ENCODE peak calls at places on chromosomes 12 and 14, in nine cellular contexts. One of them, this sample, is unnamed.
A peak's percentile ranks its signal among the peaks of the same experiment; 100 is the strongest.

GRCh38 chr12:50786498-50787231 is 22.8 kb downstream of the ATF1 start:
- DNase-seq in ovary: no peak
- DNase-seq in vagina: no peak
- DNase-seq in HCT116: peak; percentile 94
- DNase-seq in body of pancreas: no peak
- DNase-seq in WERI-Rb-1: no peak
- DNase-seq in fibroblast of lung: peak; percentile 85
- DNase-seq in CD8-positive, alpha-beta T cell: no peak
- DNase-seq in endodermal cell: no peak
- DNase-seq in this sample: no peak

GRCh38 chr14:67285876-67286452 is 44.7 kb downstream of the PALS1 start:
- DNase-seq in ovary: no peak
- DNase-seq in vagina: no peak
- DNase-seq in HCT116: peak; percentile 39
- DNase-seq in body of pancreas: no peak
- DNase-seq in WERI-Rb-1: no peak
- DNase-seq in fibroblast of lung: peak; percentile 79
- DNase-seq in CD8-positive, alpha-beta T cell: no peak
- DNase-seq in endodermal cell: no peak
- DNase-seq in this sample: no peak

GRCh38 chr12:52546126-52546525 is 6.8 kb downstream of the KRT71 start:
- DNase-seq in ovary: no peak
- DNase-seq in vagina: no peak
- DNase-seq in HCT116: no peak
- DNase-seq in body of pancreas: no peak
- DNase-seq in WERI-Rb-1: no peak
- DNase-seq in fibroblast of lung: no peak
- DNase-seq in CD8-positive, alpha-beta T cell: no peak
- DNase-seq in endodermal cell: peak; percentile 72
- DNase-seq in this sample: no peak

GRCh38 chr12:51056242-51056641 is 8.1 kb downstream of the LETMD1 start:
- DNase-seq in ovary: no peak
- DNase-seq in vagina: no peak
- DNase-seq in HCT116: no peak
- DNase-seq in body of pancreas: no peak
- DNase-seq in WERI-Rb-1: no peak
- DNase-seq in fibroblast of lung: peak; percentile 49
- DNase-seq in CD8-positive, alpha-beta T cell: no peak
- DNase-seq in endodermal cell: no peak
- DNase-seq in this sample: peak; percentile 57

GRCh38 chr12:122031342-122032216 is 9.9 kb downstream of the BCL7A start:
- DNase-seq in ovary: peak; percentile 63
- DNase-seq in vagina: no peak
- DNase-seq in HCT116: no peak
- DNase-seq in body of pancreas: peak; percentile 39
- DNase-seq in WERI-Rb-1: peak; percentile 53
- DNase-seq in fibroblast of lung: no peak
- DNase-seq in CD8-positive, alpha-beta T cell: peak; percentile 22
- DNase-seq in endodermal cell: peak; percentile 96
- DNase-seq in this sample: peak; percentile 68

GRCh38 chr14:45144658-45145057 is 8.9 kb downstream of the FANCM start:
- DNase-seq in ovary: no peak
- DNase-seq in vagina: no peak
- DNase-seq in HCT116: no peak
- DNase-seq in body of pancreas: no peak
- DNase-seq in WERI-Rb-1: no peak
- DNase-seq in fibroblast of lung: no peak
- DNase-seq in CD8-positive, alpha-beta T cell: no peak
- DNase-seq in endodermal cell: no peak
- DNase-seq in this sample: no peak

GRCh38 chr12:2540535-2540941 is 254.2 kb upstream of the FKBP4 start:
- DNase-seq in ovary: no peak
- DNase-seq in vagina: no peak
- DNase-seq in HCT116: no peak
- DNase-seq in body of pancreas: no peak
- DNase-seq in WERI-Rb-1: no peak
- DNase-seq in fibroblast of lung: no peak
- DNase-seq in CD8-positive, alpha-beta T cell: no peak
- DNase-seq in endodermal cell: peak; percentile 64
- DNase-seq in this sample: no peak

GRCh38 chr14:20791199-20791996 is 10.3 kb downstream of the RNASE6 start:
- DNase-seq in ovary: no peak
- DNase-seq in vagina: no peak
- DNase-seq in HCT116: no peak
- DNase-seq in body of pancreas: no peak
- DNase-seq in WERI-Rb-1: no peak
- DNase-seq in fibroblast of lung: no peak
- DNase-seq in CD8-positive, alpha-beta T cell: no peak
- DNase-seq in endodermal cell: no peak
- DNase-seq in this sample: no peak

GRCh38 chr12:8145754-8146415 is 10.9 kb upstream of the ZNF705A start:
- DNase-seq in ovary: peak; percentile 38
- DNase-seq in vagina: no peak
- DNase-seq in HCT116: no peak
- DNase-seq in body of pancreas: peak; percentile 47
- DNase-seq in WERI-Rb-1: peak; percentile 35
- DNase-seq in fibroblast of lung: peak; percentile 91
- DNase-seq in CD8-positive, alpha-beta T cell: no peak
- DNase-seq in endodermal cell: peak; percentile 88
- DNase-seq in this sample: peak; percentile 55

GRCh38 chr12:56007892-56008471 is 10.9 kb downstream of the SUOX start:
- DNase-seq in ovary: no peak
- DNase-seq in vagina: no peak
- DNase-seq in HCT116: no peak
- DNase-seq in body of pancreas: no peak
- DNase-seq in WERI-Rb-1: no peak
- DNase-seq in fibroblast of lung: peak; percentile 23
- DNase-seq in CD8-positive, alpha-beta T cell: no peak
- DNase-seq in endodermal cell: no peak
- DNase-seq in this sample: no peak

GRCh38 chr12:3199551-3200031 is 122.4 kb downstream of the TSPAN9 start:
- DNase-seq in ovary: peak; percentile 78
- DNase-seq in vagina: no peak
- DNase-seq in HCT116: no peak
- DNase-seq in body of pancreas: no peak
- DNase-seq in WERI-Rb-1: peak; percentile 54
- DNase-seq in fibroblast of lung: peak; percentile 52
- DNase-seq in CD8-positive, alpha-beta T cell: no peak
- DNase-seq in endodermal cell: peak; percentile 85
- DNase-seq in this sample: no peak

DNA sequence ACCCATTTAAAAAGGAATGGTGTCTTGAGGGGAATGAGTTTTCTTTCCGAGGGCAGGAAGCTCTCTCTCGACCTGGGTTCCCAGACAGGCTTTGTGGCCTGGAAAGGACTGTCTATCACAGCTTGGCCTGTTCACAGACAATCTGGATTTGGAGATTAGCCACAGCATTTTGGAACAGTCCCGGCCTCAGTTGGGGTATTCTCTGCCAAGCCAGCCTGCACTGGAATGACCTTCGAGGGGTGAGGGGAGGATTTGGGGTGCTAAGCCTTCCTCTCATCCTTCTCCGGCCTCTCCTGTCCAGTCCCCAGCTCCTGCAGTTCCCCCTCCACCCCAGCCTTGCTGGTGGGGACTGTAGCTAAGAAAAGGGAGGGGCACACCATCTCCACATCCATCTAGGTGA is 13.0 kb downstream of the TBX5 start:
- DNase-seq in ovary: no peak
- DNase-seq in vagina: no peak
- DNase-seq in HCT116: no peak
- DNase-seq in body of pancreas: no peak
- DNase-seq in WERI-Rb-1: no peak
- DNase-seq in fibroblast of lung: no peak
- DNase-seq in CD8-positive, alpha-beta T cell: no peak
- DNase-seq in endodermal cell: no peak
- DNase-seq in this sample: no peak
- H3K27me3 ChIP-seq in ovary: no peaks in the 10 kb centered on the region
- H3K27me3 ChIP-seq in vagina: peaks cover 14% of the 10 kb centered on the region
- H3K27me3 ChIP-seq in HCT116: peaks cover 50% of the 10 kb centered on the region
- H3K27me3 ChIP-seq in body of pancreas: no peaks in the 10 kb centered on the region
- H3K27me3 ChIP-seq in WERI-Rb-1: peaks cover 13% of the 10 kb centered on the region
- H3K27me3 ChIP-seq in fibroblast of lung: no peaks in the 10 kb centered on the region
- H3K27me3 ChIP-seq in CD8-positive, alpha-beta T cell: peaks cover 4% of the 10 kb centered on the region
- H3K27me3 ChIP-seq in endodermal cell: peaks cover 69% of the 10 kb centered on the region
- H3K27me3 ChIP-seq in this sample: peaks cover 60% of the 10 kb centered on the region

DNA sequence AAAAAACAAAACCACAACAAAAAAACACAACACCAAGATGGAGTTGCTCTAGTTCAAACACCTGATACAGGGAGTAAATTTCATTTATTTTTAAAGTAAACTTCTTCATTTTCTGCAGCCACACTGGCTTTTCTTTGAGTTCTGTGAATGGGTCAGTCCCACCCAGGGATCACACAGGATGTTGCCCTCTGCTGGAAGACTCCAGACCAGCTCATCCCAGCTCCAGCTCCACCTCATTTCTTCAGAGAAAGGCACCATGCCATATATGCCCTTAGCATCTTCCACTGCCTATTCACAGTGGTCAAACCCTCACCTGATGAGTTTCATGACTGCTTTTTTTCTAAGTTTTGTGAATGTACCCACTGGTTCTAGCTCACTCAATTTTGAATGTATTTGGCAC is 8.0 kb downstream of the GLIPR1 start:
- DNase-seq in ovary: no peak
- DNase-seq in vagina: no peak
- DNase-seq in HCT116: no peak
- DNase-seq in body of pancreas: peak; percentile 31
- DNase-seq in WERI-Rb-1: peak; percentile 16
- DNase-seq in fibroblast of lung: peak; percentile 57
- DNase-seq in CD8-positive, alpha-beta T cell: no peak
- DNase-seq in endodermal cell: peak; percentile 83
- DNase-seq in this sample: no peak
- TF ChIP-seq CTCF in ovary: no peak
- TF ChIP-seq CTCF in vagina: no peak
- TF ChIP-seq CTCF in HCT116: peak; percentile 23
- TF ChIP-seq CTCF in body of pancreas: peak; percentile 16
- TF ChIP-seq CTCF in WERI-Rb-1: peak; percentile 49
- TF ChIP-seq CTCF in fibroblast of lung: peak; percentile 48
- TF ChIP-seq CTCF in CD8-positive, alpha-beta T cell: no peak
- TF ChIP-seq CTCF in endodermal cell: peak; percentile 75
- TF ChIP-seq CTCF in this sample: peak; percentile 44

GRCh38 chr12:78101181-78101876 is 270.6 kb downstream of the NAV3 start:
- DNase-seq in ovary: no peak
- DNase-seq in vagina: no peak
- DNase-seq in HCT116: no peak
- DNase-seq in body of pancreas: no peak
- DNase-seq in WERI-Rb-1: no peak
- DNase-seq in fibroblast of lung: no peak
- DNase-seq in CD8-positive, alpha-beta T cell: no peak
- DNase-seq in endodermal cell: no peak
- DNase-seq in this sample: no peak

GRCh38 chr12:78099806-78100205 is 269.1 kb downstream of the NAV3 start:
- DNase-seq in ovary: no peak
- DNase-seq in vagina: no peak
- DNase-seq in HCT116: no peak
- DNase-seq in body of pancreas: no peak
- DNase-seq in WERI-Rb-1: no peak
- DNase-seq in fibroblast of lung: no peak
- DNase-seq in CD8-positive, alpha-beta T cell: no peak
- DNase-seq in endodermal cell: no peak
- DNase-seq in this sample: no peak

GRCh38 chr12:78101946-78102635 is 271.4 kb downstream of the NAV3 start:
- DNase-seq in ovary: no peak
- DNase-seq in vagina: no peak
- DNase-seq in HCT116: peak; percentile 6
- DNase-seq in body of pancreas: no peak
- DNase-seq in WERI-Rb-1: no peak
- DNase-seq in fibroblast of lung: no peak
- DNase-seq in CD8-positive, alpha-beta T cell: no peak
- DNase-seq in endodermal cell: peak; percentile 74
- DNase-seq in this sample: no peak

GRCh38 chr12:78095623-78096022 is 264.9 kb downstream of the NAV3 start:
- DNase-seq in ovary: no peak
- DNase-seq in vagina: no peak
- DNase-seq in HCT116: no peak
- DNase-seq in body of pancreas: no peak
- DNase-seq in WERI-Rb-1: no peak
- DNase-seq in fibroblast of lung: no peak
- DNase-seq in CD8-positive, alpha-beta T cell: no peak
- DNase-seq in endodermal cell: no peak
- DNase-seq in this sample: no peak

GRCh38 chr12:78096909-78097597 is 266.4 kb downstream of the NAV3 start:
- DNase-seq in ovary: no peak
- DNase-seq in vagina: no peak
- DNase-seq in HCT116: no peak
- DNase-seq in body of pancreas: no peak
- DNase-seq in WERI-Rb-1: peak; percentile 49
- DNase-seq in fibroblast of lung: peak; percentile 86
- DNase-seq in CD8-positive, alpha-beta T cell: no peak
- DNase-seq in endodermal cell: no peak
- DNase-seq in this sample: no peak
- H3K27ac ChIP-seq in ovary: no peak overlapping the region
- H3K27ac ChIP-seq in vagina: no peak overlapping the region
- H3K27ac ChIP-seq in HCT116: no peak overlapping the region
- H3K27ac ChIP-seq in body of pancreas: no peak overlapping the region
- H3K27ac ChIP-seq in WERI-Rb-1: peak overlapping the region; percentile 23
- H3K27ac ChIP-seq in fibroblast of lung: no peak overlapping the region
- H3K27ac ChIP-seq in CD8-positive, alpha-beta T cell: no peak overlapping the region
- H3K27ac ChIP-seq in endodermal cell: no peak overlapping the region
- H3K27ac ChIP-seq in this sample: no peak overlapping the region

GRCh38 chr12:111029305-111029704 is 108.9 kb upstream of the MYL2 start:
- DNase-seq in ovary: no peak
- DNase-seq in vagina: no peak
- DNase-seq in HCT116: no peak
- DNase-seq in body of pancreas: no peak
- DNase-seq in WERI-Rb-1: no peak
- DNase-seq in fibroblast of lung: no peak
- DNase-seq in CD8-positive, alpha-beta T cell: no peak
- DNase-seq in endodermal cell: no peak
- DNase-seq in this sample: no peak

GRCh38 chr12:111029732-111030131 is 109.4 kb upstream of the MYL2 start:
- DNase-seq in ovary: no peak
- DNase-seq in vagina: no peak
- DNase-seq in HCT116: no peak
- DNase-seq in body of pancreas: no peak
- DNase-seq in WERI-Rb-1: no peak
- DNase-seq in fibroblast of lung: no peak
- DNase-seq in CD8-positive, alpha-beta T cell: no peak
- DNase-seq in endodermal cell: no peak
- DNase-seq in this sample: no peak

GRCh38 chr12:111031956-111032919 is 111.9 kb upstream of the MYL2 start:
- DNase-seq in ovary: no peak
- DNase-seq in vagina: no peak
- DNase-seq in HCT116: no peak
- DNase-seq in body of pancreas: no peak
- DNase-seq in WERI-Rb-1: no peak
- DNase-seq in fibroblast of lung: no peak
- DNase-seq in CD8-positive, alpha-beta T cell: no peak
- DNase-seq in endodermal cell: no peak
- DNase-seq in this sample: no peak

GRCh38 chr12:111028830-111029229 is 108.5 kb upstream of the MYL2 start:
- DNase-seq in ovary: no peak
- DNase-seq in vagina: no peak
- DNase-seq in HCT116: no peak
- DNase-seq in body of pancreas: no peak
- DNase-seq in WERI-Rb-1: no peak
- DNase-seq in fibroblast of lung: no peak
- DNase-seq in CD8-positive, alpha-beta T cell: no peak
- DNase-seq in endodermal cell: no peak
- DNase-seq in this sample: no peak

DNA sequence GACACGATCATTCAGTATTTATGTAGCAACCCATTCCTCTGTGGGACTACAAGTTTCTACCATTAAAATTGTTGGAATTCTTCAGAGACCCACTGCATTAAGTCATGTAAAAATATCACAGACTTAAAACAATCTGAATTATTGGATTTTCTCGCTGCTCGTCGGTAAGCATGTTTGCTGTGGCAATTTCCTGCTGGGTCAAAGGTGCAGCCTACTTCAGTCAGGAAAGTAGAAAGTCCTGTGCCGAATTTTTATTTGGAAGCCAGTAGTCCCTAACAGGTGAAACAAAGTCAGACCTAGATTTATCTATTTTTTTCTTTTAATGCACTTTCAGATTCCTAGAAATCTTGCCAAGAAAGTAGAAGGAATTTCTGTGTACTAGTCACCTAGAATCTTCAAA is 110.4 kb upstream of the MYL2 start:
- DNase-seq in ovary: no peak
- DNase-seq in vagina: no peak
- DNase-seq in HCT116: no peak
- DNase-seq in body of pancreas: no peak
- DNase-seq in WERI-Rb-1: no peak
- DNase-seq in fibroblast of lung: no peak
- DNase-seq in CD8-positive, alpha-beta T cell: no peak
- DNase-seq in endodermal cell: no peak
- DNase-seq in this sample: no peak
- H3K27me3 ChIP-seq in ovary: no peaks in the 10 kb centered on the region
- H3K27me3 ChIP-seq in vagina: peaks cover 9% of the 10 kb centered on the region
- H3K27me3 ChIP-seq in HCT116: peaks cover 3% of the 10 kb centered on the region
- H3K27me3 ChIP-seq in body of pancreas: no peaks in the 10 kb centered on the region
- H3K27me3 ChIP-seq in WERI-Rb-1: peaks cover 14% of the 10 kb centered on the region
- H3K27me3 ChIP-seq in fibroblast of lung: peaks cover 19% of the 10 kb centered on the region
- H3K27me3 ChIP-seq in CD8-positive, alpha-beta T cell: peaks cover 24% of the 10 kb centered on the region
- H3K27me3 ChIP-seq in endodermal cell: peaks cover 2% of the 10 kb centered on the region
- H3K27me3 ChIP-seq in this sample: peaks cover 73% of the 10 kb centered on the region

This sample was measured in lower lobe of right lung.